ENCODE peak calls at places on chromosomes 6 and 20, in eight cellular contexts. O is endothelial cell; H is AG04450; C is esophagus squamous epithelium; Z is aorta; G is activated naive CD4-positive, alpha-beta T cell treated with anti-CD3 and anti-CD28 coated beads for 36 hours; N is GM12891; P is NAMALWA. W is an unnamed sample.

GRCh38 chr6:7137335-7138106 is 29.8 kb downstream of the RREB1 start:
- DNase-seq in G (peak), O (no peak), Z (peak), H (no peak), C (no peak), P (peak), N (no peak), W (no peak)

GRCh38 chr20:4829494-4830211 is 107.9 kb downstream of the PRND start:
- DNase-seq in G (no peak), O (no peak), C (no peak), H (no peak), P (no peak), N (no peak), Z (peak), W (no peak)

GRCh38 chr20:53071833-53072232 is 99.7 kb downstream of the TSHZ2 start:
- DNase-seq in Z (no peak), N (no peak), G (peak), C (no peak), H (no peak), P (no peak), O (no peak), W (no peak)

GRCh38 chr6:168122011-168122410 is 43.0 kb upstream of the FRMD1 start:
- DNase-seq in N (no peak), G (no peak), Z (no peak), H (no peak), P (no peak), O (no peak), C (no peak), W (no peak)

GRCh38 chr6:135418040-135418439 is 79.5 kb downstream of the AHI1 start:
- DNase-seq in G (no peak), N (no peak), P (no peak), O (no peak), H (no peak), C (no peak), Z (no peak), W (no peak)

GRCh38 chr6:56370591-56371198 is 123.3 kb upstream of the COL21A1 start:
- DNase-seq in N (no peak), H (peak), C (no peak), Z (no peak), O (no peak), G (no peak), P (peak), W (no peak)

GRCh38 chr6:112781236-112781635 is 434.1 kb downstream of the RFPL4B start:
- DNase-seq in G (no peak), H (no peak), C (no peak), Z (no peak), P (no peak), O (peak), N (no peak), W (no peak)

GRCh38 chr6:87714093-87714809 is 12.2 kb upstream of the AKIRIN2 start:
- DNase-seq in P (no peak), N (no peak), G (peak), H (no peak), C (no peak), Z (no peak), O (no peak), W (no peak)

GRCh38 chr6:30071081-30071818 is 4.3 kb downstream of the PPP1R11 start:
- DNase-seq in N (no peak), G (no peak), C (no peak), O (peak), H (no peak), Z (peak), P (no peak), W (no peak)

GRCh38 chr6:112253842-112254816 is at the start of gene LAMA4:
- DNase-seq in G (peak), H (no peak), P (no peak), O (peak), Z (peak), C (no peak), N (no peak), W (no peak)

GRCh38 chr6:15350386-15351083 is 104.7 kb downstream of the JARID2 start:
- DNase-seq in N (no peak), O (no peak), H (no peak), G (no peak), C (no peak), Z (no peak), P (no peak), W (no peak)

GRCh38 chr6:74671558-74672025 is 534.3 kb downstream of the COL12A1 start:
- DNase-seq in C (no peak), G (no peak), O (no peak), H (peak), N (no peak), P (no peak), Z (no peak), W (no peak)

GRCh38 chr6:144840619-144841018 is 555.5 kb downstream of the UTRN start:
- DNase-seq in Z (no peak), C (no peak), O (no peak), N (no peak), G (no peak), P (no peak), H (no peak), W (no peak)

GRCh38 chr20:58712823-58713731 is 20.5 kb downstream of the NPEPL1 start:
- DNase-seq in Z (no peak), G (no peak), O (no peak), P (no peak), N (peak), H (no peak), C (no peak), W (no peak)

GRCh38 chr20:45358282-45359068 is 4.5 kb upstream of the SYS1 start:
- DNase-seq in P (no peak), O (no peak), Z (peak), G (no peak), H (no peak), C (no peak), N (no peak), W (no peak)

GRCh38 chr6:36698871-36699271 is 1.2 kb downstream of the RAB44 start:
- DNase-seq in G (no peak), H (no peak), N (no peak), O (no peak), Z (peak), C (no peak), P (no peak), W (no peak)

GRCh38 chr6:168377481-168377850 is 57.9 kb upstream of the DACT2 start:
- DNase-seq in P (no peak), H (no peak), Z (no peak), N (no peak), O (no peak), G (no peak), C (no peak), W (no peak)